ENCODE peak calls at places on chromosomes 12 and 14, in six cellular contexts. V is AG04450, T is transverse colon, C is tibial nerve, N is left ventricle myocardium inferior, A is mammary epithelial cell. G is an unnamed sample.
A peak's percentile ranks its signal among the peaks of the same experiment; 100 is the strongest.

GRCh38 chr14:22131749-22132476 is 457.1 kb downstream of the DAD1 start:
- DNase-seq in V (no peak), T (peak; percentile 30), C (no peak), N (no peak), A (no peak), G (no peak)

GRCh38 chr12:27780612-27781408 is 774 bp upstream of the MANSC4 start:
- DNase-seq in V (no peak), T (peak; percentile 25), C (peak; percentile 52), N (peak; percentile 14), A (peak; percentile 49), G (no peak)

GRCh38 chr14:49865431-49865859 is 12.9 kb upstream of the NEMF start:
- DNase-seq in V (no peak), T (peak; percentile 89), C (peak; percentile 91), N (peak; percentile 80), A (peak; percentile 56), G (peak; percentile 41)

GRCh38 chr14:50003213-50004021 is 110.5 kb downstream of the ARF6 start:
- DNase-seq in V (no peak), T (peak; percentile 95), C (peak; percentile 64), N (peak; percentile 86), A (peak; percentile 78), G (no peak)

GRCh38 chr12:4975574-4975973 is 65.9 kb downstream of the KCNA1 start:
- DNase-seq in V (no peak), T (no peak), C (no peak), N (no peak), A (no peak), G (no peak)

GRCh38 chr12:50073206-50073605 is 11.9 kb upstream of the SMARCD1 start:
- DNase-seq in V (no peak), T (no peak), C (no peak), N (no peak), A (no peak), G (no peak)

GRCh38 chr12:29159690-29160089 is 10.6 kb downstream of the FAR2 start:
- DNase-seq in V (no peak), T (no peak), C (no peak), N (no peak), A (no peak), G (no peak)

GRCh38 chr14:31884776-31885379 is 192.2 kb upstream of the ARHGAP5 start:
- DNase-seq in V (no peak), T (no peak), C (no peak), N (no peak), A (peak; percentile 79), G (no peak)

GRCh38 chr12:87931764-87932163 is 97.4 kb downstream of the C12orf50 start:
- DNase-seq in V (peak; percentile 84), T (no peak), C (no peak), N (no peak), A (peak; percentile 30), G (no peak)

GRCh38 chr12:6361834-6362233 is 13.5 kb downstream of the SCNN1A start:
- DNase-seq in V (no peak), T (peak; percentile 84), C (no peak), N (peak; percentile 56), A (no peak), G (no peak)

GRCh38 chr12:33605776-33606175 is 166.2 kb upstream of the SYT10 start:
- DNase-seq in V (no peak), T (no peak), C (no peak), N (no peak), A (peak; percentile 30), G (no peak)

GRCh38 chr14:62162998-62163589 is 400.9 kb downstream of the SNAPC1 start:
- DNase-seq in V (no peak), T (no peak), C (peak; percentile 14), N (no peak), A (peak; percentile 19), G (peak; percentile 7)

DNA sequence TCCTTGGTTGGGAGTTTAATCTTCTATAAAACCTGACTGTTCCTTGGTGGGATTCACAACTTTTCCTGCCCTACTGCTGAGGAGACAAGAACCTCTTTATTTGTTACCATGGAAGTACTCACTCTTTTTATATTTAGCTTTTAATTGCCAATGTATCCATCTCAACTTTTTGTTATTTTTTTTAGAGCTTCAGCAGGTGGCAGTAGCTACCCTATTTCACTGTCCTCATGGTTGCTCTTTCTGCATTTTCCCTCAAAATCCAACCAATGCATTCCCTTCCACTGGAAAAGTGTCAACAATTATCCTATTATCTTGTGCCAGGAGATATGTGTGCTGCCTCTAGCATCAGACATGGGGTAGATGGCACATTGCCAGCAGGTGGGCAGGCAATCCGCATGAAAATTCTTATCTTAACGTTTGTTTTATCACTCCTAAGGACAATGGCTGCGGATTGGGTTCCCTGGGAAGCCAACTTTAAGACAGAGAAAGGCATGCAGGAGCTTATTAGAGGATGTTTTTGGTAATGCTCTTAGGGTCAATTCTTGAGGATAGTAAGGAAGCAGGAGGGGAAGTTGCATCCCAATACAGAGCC is 406.4 kb downstream of the SNAPC1 start:
- DNase-seq in V (no peak), T (no peak), C (no peak), N (no peak), A (no peak), G (no peak)
- TF ChIP-seq CTCF in V (peak; percentile 29), T (no peak), C (no peak), N (no peak), A (no peak), G (no peak)

GRCh38 chr14:68466491-68466977 is 326.3 kb downstream of the ZFP36L1 start:
- DNase-seq in V (peak; percentile 68), T (no peak), C (no peak), N (no peak), A (peak; percentile 91), G (no peak)
- H3K4me3 ChIP-seq in V (no peak overlapping the region), T (no peak overlapping the region), C (no peak overlapping the region), N (no peak overlapping the region), A (no peak overlapping the region), G (no peak overlapping the region)

DNA sequence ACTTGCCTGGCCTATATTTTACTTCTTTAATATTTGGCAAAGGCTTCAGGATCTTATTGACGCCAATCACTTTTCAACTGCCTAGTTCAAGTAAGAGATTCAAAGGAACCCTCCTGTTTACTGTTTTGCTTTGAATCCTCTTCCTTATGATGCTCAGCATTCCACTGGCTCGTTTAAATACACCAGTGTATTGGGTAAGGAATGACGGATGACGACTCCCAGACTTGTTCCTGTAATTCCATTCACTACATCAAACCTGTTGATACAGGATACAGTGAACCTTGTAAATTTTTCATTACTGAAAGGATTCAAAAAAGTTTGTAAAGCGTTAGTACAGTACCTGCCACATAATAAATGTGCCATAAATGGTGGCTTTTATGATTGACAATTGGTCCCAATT is 1.7 kb upstream of the SYCP3 start:
- DNase-seq in V (no peak), T (no peak), C (no peak), N (no peak), A (no peak), G (no peak)
- TF ChIP-seq CTCF in V (no peak), T (no peak), C (no peak), N (no peak), A (no peak), G (no peak)

DNA sequence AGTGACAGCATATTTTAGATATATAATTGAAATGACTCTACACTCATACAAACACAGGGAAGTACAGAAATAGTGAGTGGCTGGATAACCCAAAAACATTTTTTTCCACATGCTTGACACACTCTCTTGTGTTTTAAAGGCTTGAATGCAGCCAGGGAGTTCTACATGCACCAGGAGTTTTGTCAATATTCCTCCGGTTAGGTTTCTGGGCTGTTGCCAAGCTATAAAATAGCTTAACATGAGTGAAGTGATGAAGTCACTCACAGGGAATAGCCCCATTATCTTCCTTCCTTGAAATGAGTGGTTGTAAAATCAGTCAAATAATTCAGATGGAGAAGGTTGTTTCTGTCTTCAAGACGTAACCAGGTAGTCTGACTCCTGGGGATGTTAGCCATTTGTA is 582.7 kb downstream of the SLC6A15 start:
- DNase-seq in V (no peak), T (no peak), C (no peak), N (no peak), A (no peak), G (no peak)
- H3K4me3 ChIP-seq in V (no peak overlapping the region), T (no peak overlapping the region), C (no peak overlapping the region), N (no peak overlapping the region), A (no peak overlapping the region), G (no peak overlapping the region)

GRCh38 chr12:46887870-46888269 is 62.1 kb upstream of the SLC38A4 start:
- DNase-seq in V (no peak), T (no peak), C (no peak), N (no peak), A (no peak), G (no peak)

GRCh38 chr12:46888568-46888967 is 62.8 kb upstream of the SLC38A4 start:
- DNase-seq in V (no peak), T (no peak), C (no peak), N (no peak), A (no peak), G (no peak)

GRCh38 chr12:46884362-46884761 is 58.6 kb upstream of the SLC38A4 start:
- DNase-seq in V (no peak), T (no peak), C (no peak), N (no peak), A (no peak), G (no peak)

GRCh38 chr12:46891306-46891705 is 65.5 kb upstream of the SLC38A4 start:
- DNase-seq in V (no peak), T (no peak), C (no peak), N (no peak), A (no peak), G (no peak)

GRCh38 chr12:46886541-46887041 is 60.8 kb upstream of the SLC38A4 start:
- DNase-seq in V (no peak), T (no peak), C (no peak), N (no peak), A (peak; percentile 85), G (no peak)
- TF ChIP-seq CTCF in V (no peak), T (no peak), C (no peak), N (no peak), A (no peak), G (no peak)

DNA sequence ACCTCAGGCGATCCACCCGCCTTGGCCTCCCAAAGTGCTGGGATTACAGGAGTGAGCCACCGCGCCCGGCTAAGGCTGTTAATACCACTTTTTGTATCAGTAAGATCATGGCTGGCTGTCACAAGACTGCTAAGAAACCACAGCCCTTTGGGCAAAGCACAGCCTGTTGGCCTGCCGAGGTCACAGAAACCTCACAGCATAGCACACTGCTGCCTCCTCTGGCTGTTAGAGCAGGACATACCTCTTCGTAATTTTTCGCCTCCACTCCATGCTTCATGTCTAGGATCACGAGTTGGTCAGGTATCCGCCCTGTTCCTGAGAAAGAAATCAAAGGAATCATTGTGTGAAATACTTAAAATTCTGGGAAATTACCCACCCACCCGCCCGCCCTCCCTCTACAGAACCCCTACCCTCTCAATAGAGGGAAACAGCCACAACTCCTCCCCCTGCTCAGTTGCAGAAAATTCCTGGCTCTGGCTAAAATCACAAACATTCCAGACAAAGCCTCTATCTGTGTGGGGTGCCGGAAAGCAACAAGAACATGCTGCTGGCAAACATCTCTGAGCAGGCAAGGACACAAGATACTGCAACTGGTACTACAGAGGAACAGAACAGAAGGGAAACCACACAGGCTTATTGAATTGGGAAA is 20.7 kb upstream of the NEK9 start:
- DNase-seq in V (no peak), T (peak; percentile 53), C (peak; percentile 86), N (peak; percentile 54), A (peak; percentile 95), G (no peak)
- H3K4me3 ChIP-seq in V (no peak overlapping the region), T (no peak overlapping the region), C (no peak overlapping the region), N (no peak overlapping the region), A (no peak overlapping the region), G (no peak overlapping the region)

DNA sequence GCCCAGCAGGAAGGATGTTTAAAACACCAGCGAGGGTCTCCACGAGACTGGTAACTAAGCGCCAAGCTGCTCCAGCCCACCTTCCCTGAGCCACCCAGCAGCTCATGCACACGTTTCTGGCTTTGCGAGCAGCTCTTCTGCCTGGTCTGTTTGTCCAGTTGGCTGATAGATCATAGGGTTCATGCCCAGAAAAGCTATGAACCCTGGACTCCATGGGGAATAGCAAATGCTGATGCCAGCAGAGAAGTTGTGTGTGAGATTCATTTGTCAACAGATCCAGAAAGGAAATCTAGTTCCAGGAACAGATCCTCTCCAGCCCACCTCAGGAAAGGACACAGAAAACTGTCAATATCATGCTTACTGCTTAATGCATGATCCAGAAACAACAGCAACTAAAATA is 28.2 kb upstream of the RIMBP2 start:
- DNase-seq in V (no peak), T (no peak), C (no peak), N (no peak), A (no peak), G (no peak)
- TF ChIP-seq CTCF in V (no peak), T (no peak), C (no peak), N (no peak), A (no peak), G (no peak)